ENCODE peak calls at places on chromosomes 11 and 22, in four cellular contexts. W is H1, E is GM12878, H is HepG2. F is an unnamed sample.

GRCh38 chr22:33519140-33519973 is 400.9 kb downstream of the LARGE1 start:
- DNase-seq in W (no peak), E (peak), H (peak), F (peak)

GRCh38 chr11:29328961-29329441 is 687.8 kb downstream of the KCNA4 start:
- DNase-seq in W (no peak), E (no peak), H (peak), F (no peak)

GRCh38 chr11:106608677-106609076 is 409.6 kb downstream of the GUCY1A2 start:
- DNase-seq in W (no peak), E (no peak), H (no peak), F (no peak)

GRCh38 chr11:64364435-64364834 is 5.5 kb downstream of the RPS6KA4 start:
- DNase-seq in W (no peak), E (no peak), H (no peak), F (no peak)

GRCh38 chr11:1237128-1237580 is 14.3 kb downstream of the MUC5B start:
- DNase-seq in W (no peak), E (no peak), H (no peak), F (no peak)

GRCh38 chr22:50270302-50271010 is at the start of gene MAPK11:
- DNase-seq in W (no peak), E (no peak), H (peak), F (peak)

GRCh38 chr11:454801-455565 is 4.9 kb downstream of the PTDSS2 start:
- DNase-seq in W (no peak), E (no peak), H (no peak), F (no peak)

GRCh38 chr11:1401656-1402221 is 12.0 kb downstream of the BRSK2 start:
- DNase-seq in W (no peak), E (no peak), H (peak), F (no peak)

GRCh38 chr11:13238879-13239514 is 38.6 kb upstream of the BMAL1 start:
- DNase-seq in W (no peak), E (no peak), H (peak), F (no peak)

GRCh38 chr11:10287140-10287539 is 6.9 kb downstream of the SBF2 start:
- DNase-seq in W (no peak), E (no peak), H (no peak), F (no peak)

GRCh38 chr11:3022982-3023381 is 30.9 kb upstream of the NAP1L4 start:
- DNase-seq in W (no peak), E (no peak), H (no peak), F (no peak)

GRCh38 chr11:114275295-114275694 is 20.9 kb upstream of the NNMT start:
- DNase-seq in W (no peak), E (no peak), H (no peak), F (no peak)

GRCh38 chr11:8814209-8814922 is 96.6 kb upstream of the AKIP1 start:
- DNase-seq in W (no peak), E (no peak), H (no peak), F (no peak)

GRCh38 chr11:47245586-47246357 is 2.8 kb downstream of the ACP2 start:
- DNase-seq in W (no peak), E (no peak), H (no peak), F (no peak)

GRCh38 chr11:47248664-47249377 is at the start of gene ACP2:
- DNase-seq in W (no peak), E (peak), H (peak), F (peak)

GRCh38 chr11:47247502-47247901 is 1.1 kb downstream of the ACP2 start:
- DNase-seq in W (no peak), E (no peak), H (no peak), F (no peak)

GRCh38 chr11:47249378-47249715 is 733 bp upstream of the ACP2 start:
- DNase-seq in W (no peak), E (no peak), H (no peak), F (no peak)

GRCh38 chr11:47248304-47248663 is 330 bp downstream of the ACP2 start:
- DNase-seq in W (no peak), E (peak), H (no peak), F (no peak)
- TF ChIP-seq ZNF274 in W (no peak), E (no peak), H (no peak), F (no peak)

GRCh38 chr11:76802151-76802550 is 19.0 kb downstream of the TSKU start:
- DNase-seq in W (no peak), E (no peak), H (no peak), F (no peak)
- TF ChIP-seq SUZ12 in W (no peak), E (no peak), H (no peak), F (no peak)

GRCh38 chr11:95296621-95297025 is 65.6 kb upstream of the SESN3 start:
- DNase-seq in W (no peak), E (peak), H (no peak), F (no peak)
- TF ChIP-seq ZNF274 in W (no peak), E (no peak), H (no peak), F (no peak)

GRCh38 chr11:62925745-62926668 is 4.8 kb upstream of the CHRM1 start:
- DNase-seq in W (no peak), E (no peak), H (no peak), F (no peak)
- TF ChIP-seq SUZ12 in W (peak), E (peak), H (no peak), F (no peak)

GRCh38 chr22:40084246-40084645 is 89.5 kb downstream of the FAM83F start:
- DNase-seq in W (no peak), E (no peak), H (no peak), F (no peak)
- TF ChIP-seq ZNF274 in W (no peak), E (no peak), H (no peak), F (no peak)

GRCh38 chr11:66467756-66468155 is 1.1 kb downstream of the PELI3 start:
- DNase-seq in W (no peak), E (no peak), H (no peak), F (no peak)
- TF ChIP-seq SUZ12 in W (no peak), E (no peak), H (no peak), F (no peak)

GRCh38 chr11:70568504-70569172 is 170.3 kb downstream of the CTTN start:
- DNase-seq in W (peak), E (no peak), H (no peak), F (peak)

GRCh38 chr11:70572974-70573260 is 174.6 kb downstream of the CTTN start:
- DNase-seq in W (no peak), E (no peak), H (no peak), F (no peak)

GRCh38 chr11:70569996-70570692 is 171.8 kb downstream of the CTTN start:
- DNase-seq in W (no peak), E (no peak), H (no peak), F (no peak)

GRCh38 chr11:70569173-70569890 is 171.0 kb downstream of the CTTN start:
- DNase-seq in W (no peak), E (no peak), H (no peak), F (no peak)

GRCh38 chr11:70570693-70571395 is 172.5 kb downstream of the CTTN start:
- DNase-seq in W (no peak), E (no peak), H (no peak), F (no peak)
- TF ChIP-seq ZNF274 in W (no peak), E (no peak), H (no peak), F (no peak)

GRCh38 chr22:37492428-37493344 is 6.5 kb upstream of the MFNG start:
- DNase-seq in W (peak), E (no peak), H (no peak), F (no peak)
- TF ChIP-seq SUZ12 in W (no peak), E (no peak), H (no peak), F (no peak)

DNA sequence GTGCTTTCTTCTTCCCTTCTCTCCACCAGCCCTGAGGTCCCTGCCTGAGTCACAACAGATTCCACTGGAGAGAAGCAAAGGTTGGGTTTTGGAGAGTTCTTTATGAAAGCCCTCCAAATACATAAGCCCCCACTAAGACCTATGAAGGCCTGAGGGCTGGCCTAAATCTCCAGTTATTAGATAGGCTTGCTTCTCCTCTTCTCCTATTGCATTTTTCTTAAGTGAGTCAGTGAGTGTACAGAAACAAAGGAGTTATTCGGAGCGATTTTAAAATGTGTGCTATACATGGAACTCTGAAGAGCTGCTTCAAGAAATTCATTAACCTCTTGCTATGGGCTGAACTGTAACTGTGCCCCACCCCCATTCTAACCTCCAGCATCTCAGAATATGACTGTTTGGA is 1057.3 kb downstream of the OPCML start:
- DNase-seq in W (no peak), E (no peak), H (no peak), F (no peak)
- TF ChIP-seq ZNF274 in W (no peak), E (no peak), H (no peak), F (no peak)